ENCODE peak calls at places on chromosomes 5 and 9, in seven cellular contexts. B, R, H, L, V, N and X are unnamed samples.

GRCh38 chr5:172644229-172644628 is 3.2 kb downstream of the NEURL1B start:
- DNase-seq in B (no peak), R (no peak), H (no peak), L (no peak), V (no peak), N (no peak), X (no peak)

GRCh38 chr9:95078516-95078915 is 239.0 kb downstream of the FANCC start:
- DNase-seq in B (no peak), R (no peak), H (no peak), L (no peak), V (no peak), N (no peak), X (no peak)

GRCh38 chr9:90890146-90890545 is 88.5 kb downstream of the SYK start:
- DNase-seq in B (no peak), R (no peak), H (no peak), L (no peak), V (no peak), N (no peak), X (no peak)

GRCh38 chr5:75620184-75620959 is 9.1 kb downstream of the ANKDD1B start:
- DNase-seq in B (no peak), R (no peak), H (peak; percentile 19), L (no peak), V (no peak), N (no peak), X (no peak)

GRCh38 chr9:125538092-125538473 is 168.9 kb downstream of the MAPKAP1 start:
- DNase-seq in B (peak; percentile 73), R (peak; percentile 96), H (peak; percentile 94), L (peak; percentile 95), V (no peak), N (no peak), X (peak; percentile 67)

GRCh38 chr5:127838661-127839060 is 135.5 kb downstream of the CCDC192 start:
- DNase-seq in B (no peak), R (peak; percentile 48), H (peak; percentile 57), L (peak; percentile 64), V (no peak), N (no peak), X (no peak)

GRCh38 chr5:65482280-65482726 is 583 bp upstream of the ADAMTS6 start:
- DNase-seq in B (no peak), R (peak; percentile 64), H (no peak), L (peak; percentile 58), V (no peak), N (no peak), X (no peak)

GRCh38 chr9:22395585-22396205 is 50.9 kb upstream of the DMRTA1 start:
- DNase-seq in B (no peak), R (peak; percentile 14), H (peak; percentile 83), L (peak; percentile 2), V (no peak), N (no peak), X (no peak)

GRCh38 chr5:124661317-124662141 is 84.9 kb downstream of the ZNF608 start:
- DNase-seq in B (peak; percentile 51), R (peak; percentile 82), H (peak; percentile 67), L (peak; percentile 92), V (no peak), N (no peak), X (no peak)

GRCh38 chr5:1524481-1524798 is 680 bp upstream of the LPCAT1 start:
- DNase-seq in B (no peak), R (peak; percentile 22), H (no peak), L (no peak), V (no peak), N (peak; percentile 72), X (no peak)

GRCh38 chr5:1523793-1524480 is at the start of gene LPCAT1:
- DNase-seq in B (peak; percentile 84), R (peak; percentile 91), H (peak; percentile 75), L (peak; percentile 60), V (peak; percentile 87), N (peak; percentile 94), X (peak; percentile 78)

GRCh38 chr5:1526151-1526631 is 2.4 kb upstream of the LPCAT1 start:
- DNase-seq in B (no peak), R (no peak), H (no peak), L (no peak), V (no peak), N (peak; percentile 71), X (peak; percentile 27)

GRCh38 chr5:1525624-1525985 is 1.8 kb upstream of the LPCAT1 start:
- DNase-seq in B (no peak), R (no peak), H (no peak), L (no peak), V (no peak), N (no peak), X (no peak)

GRCh38 chr5:1524799-1525623 is 1.3 kb upstream of the LPCAT1 start:
- DNase-seq in B (peak; percentile 4), R (no peak), H (no peak), L (no peak), V (no peak), N (peak; percentile 73), X (peak; percentile 28)
- H3K27ac ChIP-seq in B (no peak overlapping the region), R (no peak overlapping the region), H (no peak overlapping the region), L (no peak overlapping the region), V (no peak overlapping the region), N (no peak overlapping the region), X (no peak overlapping the region)

GRCh38 chr9:17060450-17060849 is 74.4 kb upstream of the CNTLN start:
- DNase-seq in B (no peak), R (no peak), H (no peak), L (no peak), V (no peak), N (no peak), X (no peak)

GRCh38 chr9:17063535-17064135 is 71.2 kb upstream of the CNTLN start:
- DNase-seq in B (peak; percentile 22), R (peak; percentile 74), H (peak; percentile 70), L (peak; percentile 64), V (no peak), N (no peak), X (no peak)

GRCh38 chr9:17064558-17064957 is 70.3 kb upstream of the CNTLN start:
- DNase-seq in B (no peak), R (no peak), H (peak; percentile 7), L (no peak), V (no peak), N (no peak), X (no peak)

GRCh38 chr9:17057729-17058128 is 77.1 kb upstream of the CNTLN start:
- DNase-seq in B (no peak), R (no peak), H (no peak), L (no peak), V (no peak), N (no peak), X (no peak)

DNA sequence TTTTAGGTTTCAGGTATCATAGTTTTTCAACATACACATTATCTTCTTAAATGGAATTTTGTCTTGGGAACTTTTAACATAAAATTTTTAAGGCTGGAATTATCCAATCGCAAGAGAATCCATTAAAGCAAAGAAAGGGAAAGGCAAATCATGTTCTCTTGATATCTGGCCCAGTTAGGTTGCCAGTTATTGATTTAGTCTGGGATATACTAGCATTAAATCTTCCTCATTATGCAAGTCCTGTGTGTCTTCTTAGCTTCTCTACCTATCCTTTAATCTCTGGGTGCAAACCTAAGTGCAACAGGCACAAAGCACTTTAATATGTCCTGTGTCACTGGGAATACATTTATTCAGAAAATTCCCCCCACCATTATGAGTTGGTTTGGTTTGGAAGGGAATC is 75.4 kb upstream of the CNTLN start:
- DNase-seq in B (no peak), R (no peak), H (no peak), L (no peak), V (no peak), N (no peak), X (no peak)
- H3K4me1 ChIP-seq in B (no peaks in the 10 kb centered on the region), R (no peaks in the 10 kb centered on the region), H (peaks cover under 1% of the 10 kb centered on the region), L (no peaks in the 10 kb centered on the region), V (no peaks in the 10 kb centered on the region), N (no peaks in the 10 kb centered on the region), X (no peaks in the 10 kb centered on the region)

DNA sequence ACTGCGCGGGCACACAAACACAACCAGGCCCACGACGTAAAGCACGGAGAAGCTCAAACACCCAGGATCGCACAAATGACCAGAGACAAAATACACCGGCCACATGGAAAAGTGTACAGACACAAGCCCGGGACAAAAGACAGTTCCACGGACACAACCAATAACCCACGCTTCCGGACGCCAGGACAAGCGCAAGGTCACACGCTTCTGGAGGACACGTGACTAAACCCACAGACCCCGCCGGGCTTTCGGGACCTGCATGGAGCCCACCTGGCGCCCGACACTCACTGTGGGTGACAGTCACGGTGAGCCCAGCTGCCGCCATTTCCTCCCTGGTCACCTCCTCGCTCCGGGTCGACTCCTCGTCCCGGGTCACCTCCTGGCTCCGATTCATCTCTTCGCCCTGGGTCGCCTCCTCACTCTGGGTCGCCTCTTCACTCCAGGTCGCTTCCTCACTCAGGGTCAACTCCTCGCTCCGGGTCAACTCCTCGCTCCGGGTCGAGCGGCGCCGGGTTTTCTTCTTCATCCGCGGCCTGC is 504 bp downstream of the BAG1 start:
- DNase-seq in B (peak; percentile 53), R (peak; percentile 51), H (no peak), L (no peak), V (peak; percentile 54), N (peak; percentile 91), X (peak; percentile 46)
- H3K36me3 ChIP-seq in B (peaks cover 4% of the 10 kb centered on the region), R (peaks cover 37% of the 10 kb centered on the region), H (peaks cover 36% of the 10 kb centered on the region), L (peaks cover 13% of the 10 kb centered on the region), V (peaks cover 64% of the 10 kb centered on the region), N (peaks cover 42% of the 10 kb centered on the region), X (peaks cover 33% of the 10 kb centered on the region)

GRCh38 chr9:105291422-105291859 is 47.0 kb downstream of the SLC44A1 start:
- DNase-seq in B (no peak), R (no peak), H (no peak), L (no peak), V (no peak), N (no peak), X (no peak)

GRCh38 chr9:105295986-105296385 is 51.5 kb downstream of the SLC44A1 start:
- DNase-seq in B (no peak), R (peak; percentile 27), H (no peak), L (no peak), V (no peak), N (no peak), X (no peak)

GRCh38 chr9:105295151-105295550 is 50.7 kb downstream of the SLC44A1 start:
- DNase-seq in B (no peak), R (no peak), H (no peak), L (no peak), V (no peak), N (no peak), X (no peak)

GRCh38 chr9:105291938-105292337 is 47.5 kb downstream of the SLC44A1 start:
- DNase-seq in B (no peak), R (no peak), H (no peak), L (no peak), V (no peak), N (no peak), X (no peak)

DNA sequence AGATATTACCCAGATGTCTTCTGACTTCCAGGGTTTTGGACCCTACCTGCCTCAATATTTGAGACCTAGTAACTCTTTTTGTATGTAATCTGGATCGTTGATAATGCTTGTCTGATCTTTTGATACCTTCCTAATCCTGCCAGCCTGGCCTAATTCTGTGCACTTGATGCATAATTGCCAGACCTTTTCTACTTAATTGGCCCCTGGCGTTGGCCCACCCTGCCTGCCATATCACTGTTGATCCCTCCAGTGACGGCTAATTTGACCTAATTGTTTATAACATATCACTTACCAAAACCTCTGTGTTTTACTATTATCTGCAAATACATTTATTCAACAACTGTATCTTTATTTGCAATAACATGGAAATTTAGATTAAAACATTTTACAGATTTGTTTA is 49.0 kb downstream of the SLC44A1 start:
- DNase-seq in B (no peak), R (no peak), H (no peak), L (no peak), V (no peak), N (no peak), X (no peak)
- H3K27ac ChIP-seq in B (no peak overlapping the region), R (no peak overlapping the region), H (no peak overlapping the region), L (no peak overlapping the region), V (no peak overlapping the region), N (no peak overlapping the region), X (no peak overlapping the region)